ENCODE peak calls at places on chromosomes 13 and 19, in nine cellular contexts. A is right atrium auricular region, G is ascending aorta, U is heart right ventricle, R is breast epithelium, K is colonic mucosa, N is upper lobe of left lung, I is IMR-90, S is psoas muscle. P is an unnamed sample.

GRCh38 chr13:49060698-49061387 is 85.1 kb downstream of the FNDC3A start:
- DNase-seq in A (no peak), K (no peak), N (no peak), G (no peak), I (peak; percentile 20), R (no peak), U (no peak), S (no peak), P (no peak)

GRCh38 chr19:36528194-36528920 is at the start of gene ZNF260:
- DNase-seq in A (peak; percentile 97), G (peak; percentile 86), R (peak; percentile 95), I (peak; percentile 97), N (peak; percentile 98), K (peak; percentile 97), U (peak; percentile 98), S (peak; percentile 98), P (peak; percentile 97)

GRCh38 chr19:44447864-44448674 is at the start of gene ZNF229:
- DNase-seq in R (peak; percentile 87), A (peak; percentile 85), K (peak; percentile 94), N (peak; percentile 65), G (peak; percentile 11), I (peak; percentile 94), U (peak; percentile 91), S (peak; percentile 88), P (peak; percentile 84)

GRCh38 chr13:31274345-31274870 is 74.6 kb downstream of the B3GLCT start:
- DNase-seq in I (peak; percentile 12), U (peak; percentile 19), N (no peak), A (no peak), S (no peak), R (no peak), G (no peak), K (no peak), P (no peak)

GRCh38 chr19:5587071-5587455 is 19.3 kb upstream of the TINCR start:
- DNase-seq in S (peak; percentile 21), N (no peak), I (no peak), K (no peak), R (no peak), A (no peak), G (no peak), U (no peak), P (no peak)

GRCh38 chr19:3760871-3761361 is 576 bp downstream of the APBA3 start:
- DNase-seq in A (no peak), G (no peak), R (no peak), U (peak; percentile 9), K (peak; percentile 23), N (no peak), S (peak; percentile 53), I (peak; percentile 8), P (no peak)

GRCh38 chr19:5993516-5994406 is 15.8 kb upstream of the RANBP3 start:
- DNase-seq in S (no peak), K (no peak), G (no peak), A (peak; percentile 61), N (no peak), U (peak; percentile 59), I (no peak), R (no peak), P (no peak)

GRCh38 chr13:48156466-48156865 is 61.6 kb upstream of the MED4 start:
- DNase-seq in R (no peak), I (no peak), S (no peak), A (no peak), N (peak; percentile 45), U (no peak), K (peak; percentile 42), G (no peak), P (no peak)

GRCh38 chr13:97141564-97142005 is 80.5 kb upstream of the MBNL2 start:
- DNase-seq in S (no peak), U (peak; percentile 18), G (no peak), N (peak; percentile 76), I (peak; percentile 94), K (peak; percentile 91), R (no peak), A (peak; percentile 70), P (no peak)

GRCh38 chr13:99527346-99527745 is 26.1 kb downstream of the TM9SF2 start:
- DNase-seq in K (no peak), R (no peak), U (no peak), A (no peak), S (no peak), I (no peak), G (no peak), N (no peak), P (no peak)

GRCh38 chr13:98672947-98673545 is 79.4 kb downstream of the SLC15A1 start:
- DNase-seq in I (peak; percentile 75), U (peak; percentile 72), N (peak; percentile 80), R (peak; percentile 59), A (peak; percentile 85), G (peak; percentile 21), K (peak; percentile 72), S (peak; percentile 83), P (no peak)

GRCh38 chr19:31127132-31127967 is 221.9 kb downstream of the TSHZ3 start:
- DNase-seq in R (no peak), N (no peak), I (peak; percentile 99), G (no peak), U (no peak), A (no peak), S (no peak), K (peak; percentile 28), P (no peak)

GRCh38 chr19:15155296-15155695 is 45.5 kb downstream of the NOTCH3 start:
- DNase-seq in A (no peak), N (no peak), U (no peak), G (no peak), S (no peak), R (no peak), I (no peak), K (no peak), P (no peak)

GRCh38 chr19:34178276-34178614 is 5.9 kb downstream of the LSM14A start:
- DNase-seq in S (no peak), U (no peak), K (no peak), N (no peak), R (no peak), I (no peak), G (no peak), A (no peak), P (no peak)

GRCh38 chr13:111153977-111154332 is 38.8 kb downstream of the ARHGEF7 start:
- DNase-seq in A (peak; percentile 70), S (no peak), N (peak; percentile 56), K (peak; percentile 52), R (no peak), G (no peak), I (no peak), U (no peak), P (peak; percentile 81)

GRCh38 chr13:92187378-92187989 is 789.1 kb downstream of the GPC5 start:
- DNase-seq in S (no peak), K (peak; percentile 28), A (no peak), R (no peak), N (no peak), G (no peak), U (no peak), I (peak; percentile 27), P (no peak)

GRCh38 chr19:46648070-46648960 is 12.3 kb upstream of the GNG8 start:
- DNase-seq in I (no peak), R (no peak), N (no peak), U (no peak), A (no peak), K (no peak), S (peak; percentile 23), G (no peak), P (no peak)

GRCh38 chr13:110140099-110140498 is 166.9 kb downstream of the COL4A1 start:
- DNase-seq in N (no peak), I (no peak), A (no peak), K (no peak), G (no peak), S (no peak), R (no peak), U (no peak), P (no peak)

GRCh38 chr13:110137677-110138008 is 169.3 kb downstream of the COL4A1 start:
- DNase-seq in S (no peak), I (no peak), R (no peak), G (no peak), A (peak; percentile 67), K (peak; percentile 36), N (peak; percentile 66), U (peak; percentile 71), P (no peak)

GRCh38 chr13:110138700-110139036 is 168.3 kb downstream of the COL4A1 start:
- DNase-seq in U (no peak), K (no peak), R (no peak), N (no peak), G (no peak), A (peak; percentile 60), I (no peak), S (no peak), P (peak; percentile 73)

GRCh38 chr13:110136660-110137585 is 170.0 kb downstream of the COL4A1 start:
- DNase-seq in I (no peak), N (no peak), R (no peak), G (no peak), U (no peak), K (no peak), S (no peak), A (peak; percentile 59), P (peak; percentile 73)

GRCh38 chr13:110138009-110138699 is 168.8 kb downstream of the COL4A1 start:
- DNase-seq in I (peak; percentile 79), R (no peak), S (peak; percentile 88), A (peak; percentile 83), G (no peak), N (peak; percentile 76), U (peak; percentile 56), K (peak; percentile 53), P (peak; percentile 88)
- TF ChIP-seq CTCF in I (no peak), R (no peak), S (no peak), A (no peak), G (no peak), N (peak; percentile 5), U (no peak), K (no peak), P (peak; percentile 2)

GRCh38 chr13:40231311-40231710 is 435.1 kb downstream of the FOXO1 start:
- DNase-seq in G (no peak), R (no peak), U (no peak), S (no peak), I (no peak), K (no peak), A (no peak), N (no peak), P (no peak)
- H3K27ac ChIP-seq in G (no peak overlapping the region), R (no peak overlapping the region), U (no peak overlapping the region), S (no peak overlapping the region), I (no peak overlapping the region), K (no peak overlapping the region), A (peak overlapping the region; percentile 33), N (peak overlapping the region; percentile 24), P (peak overlapping the region; percentile 12)

GRCh38 chr13:57286511-57287098 is 119.6 kb downstream of the PRR20E start:
- DNase-seq in I (no peak), U (no peak), R (no peak), G (no peak), N (no peak), K (no peak), S (no peak), A (no peak), P (no peak)
- H3K4me3 ChIP-seq in I (no peak overlapping the region), U (no peak overlapping the region), R (no peak overlapping the region), G (no peak overlapping the region), N (no peak overlapping the region), K (no peak overlapping the region), S (no peak overlapping the region), A (no peak overlapping the region), P (no peak overlapping the region)

DNA sequence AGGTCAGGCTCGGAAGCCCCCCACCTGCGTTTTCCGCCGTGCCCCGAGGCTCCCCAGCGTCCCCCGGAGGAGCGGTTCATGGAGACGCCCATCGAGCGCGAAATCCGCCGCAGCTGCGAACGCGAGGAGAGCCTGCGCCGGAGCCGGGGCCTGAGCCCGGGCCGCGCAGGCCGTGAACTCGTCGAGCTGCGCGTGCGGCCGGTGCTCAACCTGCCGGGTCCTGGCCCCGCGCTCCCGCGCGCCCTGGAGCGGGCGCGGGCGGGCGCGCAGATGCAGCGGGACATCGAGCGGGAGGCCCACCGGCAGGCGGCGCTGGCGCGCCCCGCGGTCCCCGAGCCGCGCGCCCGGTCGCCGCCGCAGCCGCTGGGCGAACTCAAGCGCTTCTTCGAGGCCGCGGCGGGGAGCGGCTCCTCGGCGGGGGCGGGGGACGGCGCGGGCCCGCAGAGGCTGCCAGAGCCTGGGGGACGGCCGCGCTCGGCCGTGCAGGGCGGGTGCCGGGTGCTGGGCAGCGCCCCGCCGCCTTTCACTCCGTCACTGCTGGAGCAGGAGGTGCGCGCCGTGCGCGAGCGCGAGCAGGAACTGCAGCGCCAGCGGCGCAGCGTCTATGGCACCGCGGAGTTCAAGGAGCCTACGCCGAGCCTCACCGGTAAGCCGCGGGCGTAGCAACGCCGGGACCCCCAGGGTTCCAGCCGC is 792 bp downstream of the MISP3 start:
- DNase-seq in N (peak; percentile 70), R (peak; percentile 68), G (no peak), S (peak; percentile 89), A (peak; percentile 71), K (peak; percentile 73), I (peak; percentile 82), U (peak; percentile 66), P (no peak)
- TF ChIP-seq CTCF in N (peak; percentile 99), R (no peak), G (peak; percentile 97), S (peak; percentile 75), A (peak; percentile 40), K (no peak), I (peak; percentile 66), U (no peak), P (peak; percentile 28)

P was measured in coronary artery.